ENCODE peak calls at places on chromosomes 4 and X, in ten cellular contexts. H, X, B, N, F, Y, C, R, V and G are unnamed samples.
A peak's percentile ranks its signal among the peaks of the same experiment; 100 is the strongest.

GRCh38 chr4:24551492-24552330 is 32.6 kb downstream of the DHX15 start:
- DNase-seq in X (no peak), H (no peak), F (peak; percentile 56), N (peak; percentile 94), V (no peak), R (no peak), Y (no peak), C (no peak), B (no peak), G (no peak)

GRCh38 chrX:36436286-36436860 is 516.8 kb downstream of the CFAP47 start:
- DNase-seq in N (no peak), F (peak; percentile 15), Y (no peak), R (no peak), C (no peak), V (no peak), X (no peak), H (no peak), B (no peak), G (no peak)

GRCh38 chr4:177554966-177555574 is 112.8 kb upstream of the AGA start:
- DNase-seq in B (no peak), C (no peak), V (no peak), Y (no peak), R (no peak), N (peak; percentile 46), F (peak; percentile 58), H (peak; percentile 34), X (no peak), G (no peak)

GRCh38 chr4:116544946-116545345 is 540.4 kb downstream of the TRAM1L1 start:
- DNase-seq in H (no peak), R (no peak), F (no peak), C (no peak), X (no peak), V (no peak), B (no peak), Y (no peak), N (no peak), G (no peak)

GRCh38 chrX:7596822-7597221 is 246.1 kb upstream of the VCX start:
- DNase-seq in R (no peak), N (no peak), C (no peak), F (no peak), H (no peak), Y (no peak), X (no peak), V (no peak), B (no peak), G (no peak)

GRCh38 chrX:104391905-104392304 is 137.2 kb upstream of the ESX1 start:
- DNase-seq in Y (no peak), H (no peak), N (no peak), V (no peak), X (no peak), R (no peak), F (no peak), B (no peak), C (no peak), G (no peak)

GRCh38 chrX:132171478-132171877 is 43.7 kb upstream of the FRMD7 start:
- DNase-seq in N (no peak), X (no peak), C (no peak), H (no peak), B (no peak), R (no peak), Y (no peak), V (no peak), F (peak; percentile 0), G (no peak)

GRCh38 chr4:102503301-102503746 is 2.2 kb downstream of the NFKB1 start:
- DNase-seq in X (no peak), B (no peak), F (no peak), V (no peak), N (no peak), R (no peak), H (peak; percentile 29), Y (no peak), C (no peak), G (no peak)

GRCh38 chrX:97234471-97235097 is 350.9 kb downstream of the RPA4 start:
- DNase-seq in N (no peak), C (no peak), H (peak; percentile 32), R (no peak), X (no peak), F (no peak), B (no peak), Y (no peak), V (no peak), G (no peak)

GRCh38 chr4:77959566-77960338 is 97.1 kb downstream of the MRPL1 start:
- DNase-seq in F (peak; percentile 75), B (peak; percentile 30), V (no peak), C (no peak), N (peak; percentile 67), H (peak; percentile 25), R (peak; percentile 18), X (no peak), Y (no peak), G (no peak)

GRCh38 chr4:74615411-74615810 is 170.5 kb downstream of the AREG start:
- DNase-seq in R (no peak), N (peak; percentile 89), B (no peak), C (no peak), Y (no peak), V (no peak), H (no peak), X (no peak), F (no peak), G (no peak)

GRCh38 chr4:6893449-6894085 is 16.1 kb upstream of the TBC1D14 start:
- DNase-seq in N (peak; percentile 83), C (no peak), Y (no peak), X (no peak), F (peak; percentile 78), R (peak; percentile 52), H (no peak), B (no peak), V (peak; percentile 75), G (peak; percentile 61)

GRCh38 chrX:53616921-53617320 is 69.6 kb downstream of the HUWE1 start:
- DNase-seq in Y (no peak), B (no peak), X (no peak), C (no peak), V (no peak), R (no peak), H (no peak), N (no peak), F (no peak), G (no peak)

GRCh38 chrX:132090370-132091152 is 37.3 kb downstream of the FRMD7 start:
- DNase-seq in R (no peak), N (peak; percentile 17), H (no peak), B (no peak), C (no peak), V (no peak), F (no peak), Y (no peak), X (no peak), G (no peak)

GRCh38 chrX:27555514-27555913 is 34.6 kb upstream of the DCAF8L2 start:
- DNase-seq in R (peak; percentile 4), Y (no peak), C (no peak), N (peak; percentile 35), B (no peak), V (no peak), H (peak; percentile 1), F (peak; percentile 41), X (no peak), G (no peak)

GRCh38 chr4:28287837-28288236 is 1427.2 kb downstream of the STIM2 start:
- DNase-seq in X (no peak), B (peak; percentile 14), N (peak; percentile 85), R (peak; percentile 44), V (no peak), F (peak; percentile 83), H (no peak), C (no peak), Y (no peak), G (no peak)

DNA sequence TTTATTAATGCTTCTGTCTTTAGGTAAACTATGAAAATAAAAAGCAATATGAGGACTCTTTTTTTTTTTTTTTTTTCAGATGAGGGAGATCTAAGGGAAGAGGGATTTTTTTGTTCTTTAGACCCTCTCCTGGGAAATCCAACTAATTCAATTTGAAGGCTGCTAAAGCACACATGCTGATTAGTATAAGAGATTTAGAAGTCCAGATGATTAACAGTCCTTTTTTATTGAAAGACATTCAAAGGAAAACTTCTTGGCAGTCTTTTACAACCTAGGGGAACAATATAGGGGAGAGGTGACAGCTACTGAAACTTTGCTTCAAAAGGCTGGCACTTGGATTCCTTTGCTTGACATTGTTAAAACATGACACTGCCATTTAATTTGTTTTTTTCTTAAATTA is 602.5 kb downstream of the RAPGEF2 start:
- DNase-seq in F (no peak), V (no peak), C (no peak), B (no peak), R (no peak), N (no peak), X (no peak), H (no peak), Y (no peak), G (no peak)
- TF ChIP-seq CTCF in F (no peak), V (no peak), C (no peak), B (no peak), R (no peak), N (no peak), X (no peak), H (no peak), Y (no peak), G (no peak)

DNA sequence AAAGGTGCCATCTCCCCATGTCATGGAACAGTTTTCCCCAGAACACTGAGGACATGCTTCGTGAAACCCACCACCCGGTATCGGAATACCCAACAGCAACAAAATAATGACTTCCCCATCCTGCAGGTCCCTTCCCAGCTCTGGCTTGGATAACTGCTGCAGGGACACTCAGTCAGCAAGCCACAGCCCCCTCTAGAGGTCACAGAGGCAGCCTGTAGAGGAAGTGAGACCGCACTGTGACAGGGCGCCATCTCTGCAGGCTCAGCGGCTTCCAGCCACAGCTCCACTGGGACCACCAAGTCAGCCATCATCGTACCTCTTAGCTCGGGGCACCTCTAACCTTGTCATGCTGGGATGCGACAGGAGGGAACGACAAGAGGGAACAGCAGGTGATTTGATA is 315.9 kb downstream of the LDB2 start:
- DNase-seq in X (no peak), F (no peak), R (no peak), N (no peak), B (no peak), H (no peak), Y (no peak), C (peak; percentile 82), V (no peak), G (no peak)
- TF ChIP-seq CTCF in X (no peak), F (peak; percentile 7), R (no peak), N (no peak), B (no peak), H (no peak), Y (no peak), C (peak; percentile 51), V (no peak), G (no peak)

DNA sequence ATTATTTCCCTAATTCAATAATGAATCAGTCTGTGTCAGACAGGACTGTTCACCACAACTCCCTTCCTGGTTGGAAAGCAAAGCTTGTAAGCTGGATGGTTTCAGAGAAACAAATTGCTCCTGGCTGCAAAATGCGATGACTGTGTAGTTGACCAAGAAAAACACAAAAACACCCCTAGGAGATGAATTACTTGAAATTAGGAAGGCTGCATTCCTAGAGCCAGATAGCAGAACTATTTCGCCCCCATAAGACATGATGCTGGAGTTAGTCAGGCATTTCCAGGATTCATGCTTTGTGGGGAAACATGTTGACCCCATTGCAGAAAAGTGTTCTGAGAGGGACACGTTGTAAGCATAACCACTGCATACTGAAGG is 208.5 kb downstream of the CHIC2 start:
- DNase-seq in X (no peak), F (peak; percentile 66), N (peak; percentile 32), C (no peak), H (no peak), B (no peak), V (no peak), R (no peak), Y (no peak), G (no peak)
- TF ChIP-seq CTCF in X (no peak), F (no peak), N (no peak), C (no peak), H (no peak), B (no peak), V (no peak), R (no peak), Y (no peak), G (no peak)

GRCh38 chrX:78092296-78092695 is 11.8 kb upstream of the PGK1 start:
- DNase-seq in V (no peak), R (no peak), B (no peak), F (peak; percentile 82), N (peak; percentile 51), H (no peak), C (peak; percentile 29), X (no peak), Y (no peak), G (no peak)
- TF ChIP-seq CTCF in V (no peak), R (peak; percentile 60), B (no peak), F (peak; percentile 60), N (peak; percentile 50), H (peak; percentile 13), C (no peak), X (no peak), Y (no peak), G (peak; percentile 29)